ENCODE peak calls at places on chromosomes 2 and 18, in four cellular contexts. X is NCI-H1105 treated with DMSO at 0.1 percent for 48 hours, U is mesendoderm, W is foreskin fibroblast. T is an unnamed sample.

GRCh38 chr2:70596293-70596692 is 42.7 kb upstream of the TGFA start:
- DNase-seq in X (no peak), U (peak; percentile 16), W (no peak), T (no peak)

GRCh38 chr2:68766378-68766845 is 31.8 kb downstream of the ARHGAP25 start:
- DNase-seq in X (no peak), U (peak; percentile 34), W (no peak), T (peak; percentile 32)

GRCh38 chr18:46419391-46420141 is 237.5 kb downstream of the LOXHD1 start:
- DNase-seq in X (no peak), U (no peak), W (no peak), T (peak; percentile 66)

GRCh38 chr2:150409196-150409595 is 78.3 kb downstream of the RND3 start:
- DNase-seq in X (no peak), U (no peak), W (no peak), T (peak; percentile 23)

GRCh38 chr2:18611184-18611583 is 21.8 kb upstream of the NT5C1B start:
- DNase-seq in X (no peak), U (no peak), W (no peak), T (no peak)

GRCh38 chr2:25756444-25757022 is 83.2 kb upstream of the DTNB start:
- DNase-seq in X (no peak), U (no peak), W (no peak), T (no peak)

GRCh38 chr2:207503234-207503633 is 26.5 kb upstream of the CREB1 start:
- DNase-seq in X (no peak), U (no peak), W (peak; percentile 27), T (no peak)

GRCh38 chr2:36405183-36405582 is 49.6 kb downstream of the CRIM1 start:
- DNase-seq in X (no peak), U (no peak), W (no peak), T (peak; percentile 35)

GRCh38 chr18:51342815-51343214 is 145.3 kb upstream of the MEX3C start:
- DNase-seq in X (no peak), U (no peak), W (peak; percentile 16), T (no peak)

GRCh38 chr2:47652041-47652713 is 130.8 kb upstream of the MSH6 start:
- DNase-seq in X (no peak), U (no peak), W (no peak), T (peak; percentile 81)

GRCh38 chr2:28870146-28870891 is at the start of gene TRMT61B:
- DNase-seq in X (peak; percentile 88), U (peak; percentile 98), W (peak; percentile 99), T (peak; percentile 98)

GRCh38 chr2:126674075-126674744 is 18.3 kb downstream of the GYPC start:
- DNase-seq in X (no peak), U (peak; percentile 19), W (no peak), T (no peak)

GRCh38 chr2:29314816-29315571 is 199.8 kb downstream of the CLIP4 start:
- DNase-seq in X (no peak), U (peak; percentile 48), W (no peak), T (peak; percentile 86)

GRCh38 chr2:30293303-30293912 is 62.1 kb downstream of the LBH start:
- DNase-seq in X (no peak), U (peak; percentile 53), W (peak; percentile 50), T (no peak)

GRCh38 chr2:189164732-189165131 is 14.8 kb downstream of the COL5A2 start:
- DNase-seq in X (no peak), U (no peak), W (peak; percentile 94), T (no peak)

GRCh38 chr18:79866889-79867574 is 69.3 kb downstream of the KCNG2 start:
- DNase-seq in X (no peak), U (no peak), W (no peak), T (no peak)

GRCh38 chr2:12507295-12507694 is 209.4 kb upstream of the TRIB2 start:
- DNase-seq in X (no peak), U (no peak), W (peak; percentile 96), T (peak; percentile 66)

GRCh38 chr2:238706673-238707072 is 141.2 kb upstream of the TWIST2 start:
- DNase-seq in X (no peak), U (no peak), W (no peak), T (no peak)

GRCh38 chr2:144498215-144498614 is 21.7 kb downstream of the ZEB2 start:
- DNase-seq in X (no peak), U (no peak), W (peak; percentile 47), T (peak; percentile 75)

GRCh38 chr2:42918671-42919335 is 126.4 kb upstream of the HAAO start:
- DNase-seq in X (no peak), U (no peak), W (peak; percentile 75), T (no peak)

GRCh38 chr2:16635796-16636699 is 29.6 kb downstream of the CYRIA start:
- DNase-seq in X (peak; percentile 13), U (no peak), W (no peak), T (no peak)

T was measured in left kidney.